ENCODE peak calls at places on chromosomes 1 and 21, in four cellular contexts. F is psoas muscle, G is A673, V is heart left ventricle. U is an unnamed sample.

GRCh38 chr1:112722601-112723510 is 7.7 kb upstream of the PPM1J start:
- DNase-seq in F (no peak), G (no peak), V (no peak), U (peak)

GRCh38 chr1:207298666-207299065 is 22.8 kb upstream of the CD55 start:
- DNase-seq in F (no peak), G (no peak), V (no peak), U (no peak)

GRCh38 chr1:107829083-107829771 is 135.8 kb downstream of the VAV3 start:
- DNase-seq in F (no peak), G (peak), V (no peak), U (peak)

GRCh38 chr1:210448293-210448892 is 119.7 kb downstream of the HHAT start:
- DNase-seq in F (no peak), G (peak), V (no peak), U (peak)

GRCh38 chr1:216528816-216529215 is 105.6 kb upstream of the USH2A start:
- DNase-seq in F (no peak), G (no peak), V (no peak), U (no peak)

GRCh38 chr1:229975047-229975446 is 92.0 kb upstream of the GALNT2 start:
- DNase-seq in F (no peak), G (no peak), V (no peak), U (no peak)

GRCh38 chr1:63663873-63664272 is 70.7 kb downstream of the PGM1 start:
- DNase-seq in F (no peak), G (no peak), V (no peak), U (no peak)

GRCh38 chr1:244369256-244370057 is 82.3 kb downstream of the ADSS2 start:
- DNase-seq in F (no peak), G (no peak), V (no peak), U (no peak)

GRCh38 chr1:35172022-35172421 is 20.9 kb downstream of the SFPQ start:
- DNase-seq in F (no peak), G (no peak), V (no peak), U (no peak)

GRCh38 chr1:204793259-204793658 is 77.4 kb upstream of the NFASC start:
- DNase-seq in F (no peak), G (no peak), V (no peak), U (no peak)

GRCh38 chr21:15283789-15284188 is 219.0 kb upstream of the NRIP1 start:
- DNase-seq in F (no peak), G (no peak), V (no peak), U (no peak)

GRCh38 chr1:230709619-230710542 is 4.0 kb downstream of the AGT start:
- DNase-seq in F (no peak), G (no peak), V (no peak), U (no peak)

DNA sequence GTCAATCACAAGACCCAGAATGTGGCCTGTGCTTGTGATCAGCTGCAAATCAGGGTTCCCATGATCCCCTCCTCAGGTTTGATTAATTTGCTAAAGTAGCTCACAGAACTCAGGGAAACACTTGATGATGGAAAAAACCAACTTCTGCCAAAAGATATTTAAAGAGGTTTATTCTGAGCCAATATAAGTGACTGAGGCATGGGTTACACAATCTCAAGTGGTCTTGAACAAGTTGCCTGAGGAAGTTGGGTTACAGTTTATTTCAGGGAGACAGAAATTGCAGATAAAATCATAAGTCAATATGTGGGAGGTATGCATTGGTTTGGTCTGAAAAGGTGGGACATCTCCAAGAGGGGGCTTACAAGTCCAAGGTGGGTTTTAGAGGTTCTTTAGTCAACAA is 243.1 kb downstream of the S1PR1 start:
- DNase-seq in F (no peak), G (no peak), V (no peak), U (no peak)
- H3K27ac ChIP-seq in F (no peak), G (no peak), V (no peak), U (no peak)

DNA sequence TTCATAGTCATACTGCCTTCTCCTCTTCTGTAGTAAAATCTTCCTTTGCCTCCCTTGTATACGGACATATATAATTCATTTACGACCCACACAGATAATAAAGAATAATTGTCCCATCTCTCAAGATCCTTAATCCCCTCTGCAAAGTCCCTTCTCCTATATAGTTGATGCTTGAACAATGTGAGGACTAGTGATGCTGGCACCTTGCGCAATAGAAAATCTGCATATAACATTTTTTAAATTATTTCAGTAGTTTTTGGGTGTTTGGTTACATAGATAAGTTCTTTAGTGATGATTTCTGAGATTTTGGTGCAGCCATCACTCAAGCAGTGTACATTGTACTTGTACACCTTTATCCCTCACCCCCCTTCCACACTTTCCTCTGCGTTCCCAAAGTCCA is 21.0 kb downstream of the DIRAS3 start:
- DNase-seq in F (no peak), G (no peak), V (no peak), U (no peak)
- H3K27ac ChIP-seq in F (no peak), G (no peak), V (no peak), U (no peak)

GRCh38 chr21:27268290-27268689 is 301.4 kb upstream of the ADAMTS5 start:
- DNase-seq in F (no peak), G (no peak), V (no peak), U (no peak)
- H3K27ac ChIP-seq in F (no peak), G (no peak), V (no peak), U (no peak)

GRCh38 chr1:234987415-234988159 is 141.1 kb downstream of the TOMM20 start:
- DNase-seq in F (peak), G (no peak), V (peak), U (peak)
- H3K27ac ChIP-seq in F (peak), G (no peak), V (peak), U (peak)